ENCODE peak calls at places on chromosomes 7 and 10, in four cellular contexts. I is kidney tubule cell, K is foreskin fibroblast, B is NCI-H1092. X is an unnamed sample.

GRCh38 chr10:132973903-132974241 is 31.5 kb upstream of the CFAP46 start:
- DNase-seq in I (no peak), B (no peak), K (no peak), X (no peak)

GRCh38 chr7:141541375-141541774 is 9.8 kb upstream of the AGK start:
- DNase-seq in K (no peak), B (no peak), I (no peak), X (no peak)

GRCh38 chr10:63595072-63595471 is 73.9 kb downstream of the REEP3 start:
- DNase-seq in B (no peak), I (no peak), K (no peak), X (no peak)

GRCh38 chr10:108783897-108784296 is 1139.4 kb downstream of the XPNPEP1 start:
- DNase-seq in K (no peak), B (no peak), I (peak), X (no peak)

GRCh38 chr7:33457041-33457440 is 327.7 kb downstream of the BBS9 start:
- DNase-seq in B (no peak), K (no peak), I (no peak), X (no peak)

GRCh38 chr7:85125679-85126078 is 61.2 kb downstream of the SEMA3D start:
- DNase-seq in B (no peak), I (no peak), K (peak), X (no peak)

GRCh38 chr10:32160866-32161265 is 104.6 kb upstream of the KIF5B start:
- DNase-seq in B (no peak), K (no peak), I (no peak), X (no peak)

GRCh38 chr10:66805610-66806009 is 120.2 kb upstream of the LRRTM3 start:
- DNase-seq in B (no peak), K (no peak), I (no peak), X (no peak)

GRCh38 chr10:100826983-100827818 is 81.8 kb downstream of the PAX2 start:
- DNase-seq in K (no peak), B (no peak), I (no peak), X (no peak)

GRCh38 chr7:143248781-143249354 is 14.4 kb upstream of the GSTK1 start:
- DNase-seq in B (no peak), K (no peak), I (peak), X (no peak)

X was measured in stromal cell of bone marrow.